ENCODE peak calls at places on chromosomes 4 and X, in eight cellular contexts. B is A549, L is NCI-H2029 treated with DMSO at 0.1 percent for 48 hours, A is H9, W is neuronal stem cell, C is BJ, U is dermis microvascular lymphatic vessel endothelial cell, M is ELR. F is an unnamed sample.

GRCh38 chrX:39519213-39519544 is 578.6 kb downstream of the BCOR start:
- DNase-seq in B (no peak), L (peak; percentile 48), A (no peak), W (no peak), C (no peak), U (no peak), M (no peak), F (peak; percentile 73)

GRCh38 chr4:15695240-15695699 is 7.6 kb upstream of the BST1 start:
- DNase-seq in B (peak; percentile 39), L (peak; percentile 60), A (peak; percentile 54), W (peak; percentile 18), C (peak; percentile 86), U (peak; percentile 74), M (peak; percentile 98), F (no peak)

GRCh38 chr4:15327311-15328298 is 100.2 kb upstream of the C1QTNF7 start:
- DNase-seq in B (no peak), L (no peak), A (no peak), W (no peak), C (peak; percentile 95), U (no peak), M (peak; percentile 35), F (peak; percentile 72)

GRCh38 chr4:159127745-159128518 is 25.1 kb downstream of the RAPGEF2 start:
- DNase-seq in B (no peak), L (no peak), A (no peak), W (no peak), C (no peak), U (no peak), M (no peak), F (no peak)

GRCh38 chr4:8077181-8078108 is 81.2 kb downstream of the ABLIM2 start:
- DNase-seq in B (no peak), L (no peak), A (no peak), W (no peak), C (no peak), U (no peak), M (no peak), F (no peak)

GRCh38 chr4:123559955-123560669 is 163.5 kb downstream of the SPRY1 start:
- DNase-seq in B (no peak), L (no peak), A (no peak), W (no peak), C (no peak), U (peak; percentile 50), M (no peak), F (no peak)

GRCh38 chr4:53854991-53855885 is 209.2 kb downstream of the CHIC2 start:
- DNase-seq in B (no peak), L (no peak), A (no peak), W (no peak), C (peak; percentile 25), U (no peak), M (peak; percentile 42), F (no peak)

GRCh38 chrX:136588060-136588459 is 56.0 kb downstream of the VGLL1 start:
- DNase-seq in B (no peak), L (no peak), A (no peak), W (no peak), C (no peak), U (no peak), M (no peak), F (no peak)

GRCh38 chrX:38262715-38263620 is 42.3 kb upstream of the SRPX start:
- DNase-seq in B (no peak), L (no peak), A (no peak), W (no peak), C (peak; percentile 20), U (peak; percentile 34), M (no peak), F (no peak)

GRCh38 chr4:76361689-76362412 is 55.3 kb downstream of the STBD1 start:
- DNase-seq in B (no peak), L (no peak), A (no peak), W (no peak), C (no peak), U (no peak), M (no peak), F (no peak)

GRCh38 chrX:8103655-8104054 is 67.4 kb downstream of the VCX2 start:
- DNase-seq in B (no peak), L (no peak), A (no peak), W (no peak), C (no peak), U (no peak), M (no peak), F (no peak)